ENCODE peak calls at places on chromosomes 5 and 9, in seven cellular contexts. Z, E, D, K, O, T and W are unnamed samples.
A peak's percentile ranks its signal among the peaks of the same experiment; 100 is the strongest.

GRCh38 chr5:177435847-177436536 is 9.5 kb downstream of the GRK6 start:
- DNase-seq in Z (no peak), E (no peak), D (no peak), K (no peak), O (no peak), T (no peak), W (no peak)

GRCh38 chr9:37417252-37417803 is 5.2 kb upstream of the GRHPR start:
- DNase-seq in Z (peak; percentile 18), E (no peak), D (no peak), K (no peak), O (no peak), T (no peak), W (no peak)

GRCh38 chr5:170603578-170604565 is 100.1 kb downstream of the KCNIP1 start:
- DNase-seq in Z (peak; percentile 46), E (peak; percentile 14), D (peak; percentile 57), K (peak; percentile 57), O (no peak), T (peak; percentile 82), W (peak; percentile 87)

GRCh38 chr5:59222687-59223511 is 640.0 kb downstream of the RAB3C start:
- DNase-seq in Z (no peak), E (no peak), D (no peak), K (no peak), O (no peak), T (no peak), W (no peak)

GRCh38 chr9:99823392-99824377 is 2.0 kb downstream of the NR4A3 start:
- DNase-seq in Z (no peak), E (peak; percentile 87), D (peak; percentile 44), K (peak; percentile 69), O (peak; percentile 31), T (peak; percentile 40), W (peak; percentile 63)

GRCh38 chr5:125058185-125058826 is 311.9 kb upstream of the ZNF608 start:
- DNase-seq in Z (no peak), E (no peak), D (peak; percentile 56), K (no peak), O (no peak), T (no peak), W (no peak)

GRCh38 chr5:3099954-3100353 is 348.5 kb upstream of the IRX2 start:
- DNase-seq in Z (no peak), E (no peak), D (no peak), K (no peak), O (no peak), T (no peak), W (no peak)

GRCh38 chr9:33868430-33869000 is 51.6 kb downstream of the UBE2R2 start:
- DNase-seq in Z (no peak), E (no peak), D (peak; percentile 83), K (no peak), O (peak; percentile 65), T (no peak), W (no peak)

GRCh38 chr5:14742427-14743010 is 78.0 kb downstream of the OTULIN start:
- DNase-seq in Z (no peak), E (no peak), D (no peak), K (no peak), O (no peak), T (no peak), W (no peak)

GRCh38 chr5:177098103-177098771 is 11.5 kb downstream of the FGFR4 start:
- DNase-seq in Z (no peak), E (no peak), D (peak; percentile 31), K (peak; percentile 20), O (no peak), T (no peak), W (no peak)

GRCh38 chr9:13279284-13280162 is at the start of gene MPDZ:
- DNase-seq in Z (peak; percentile 31), E (no peak), D (peak; percentile 82), K (peak; percentile 76), O (peak; percentile 31), T (peak; percentile 78), W (peak; percentile 81)

GRCh38 chr5:85278193-85278592 is 893.5 kb upstream of the EDIL3 start:
- DNase-seq in Z (no peak), E (no peak), D (no peak), K (no peak), O (no peak), T (no peak), W (no peak)

GRCh38 chr9:79985276-79985675 is 413.5 kb downstream of the TLE4 start:
- DNase-seq in Z (no peak), E (no peak), D (no peak), K (no peak), O (no peak), T (no peak), W (no peak)

GRCh38 chr5:154418344-154418820 is 27.4 kb upstream of the SAP30L start:
- DNase-seq in Z (no peak), E (no peak), D (no peak), K (no peak), O (no peak), T (no peak), W (no peak)

GRCh38 chr5:130759061-130759460 is 406.0 kb downstream of the HINT1 start:
- DNase-seq in Z (no peak), E (no peak), D (peak; percentile 2), K (no peak), O (no peak), T (no peak), W (no peak)

GRCh38 chr5:65927497-65928340 is 1.3 kb downstream of the ERBIN start:
- DNase-seq in Z (peak; percentile 52), E (no peak), D (peak; percentile 68), K (peak; percentile 74), O (no peak), T (peak; percentile 9), W (peak; percentile 15)

GRCh38 chr5:175609504-175609903 is 48.4 kb upstream of the HRH2 start:
- DNase-seq in Z (no peak), E (peak; percentile 10), D (no peak), K (peak; percentile 54), O (no peak), T (no peak), W (no peak)

GRCh38 chr5:179267071-179267670 is 78.1 kb downstream of the ADAMTS2 start:
- DNase-seq in Z (no peak), E (no peak), D (no peak), K (no peak), O (no peak), T (no peak), W (no peak)

GRCh38 chr5:99646011-99646647 is 717.3 kb upstream of the CHD1 start:
- DNase-seq in Z (no peak), E (no peak), D (no peak), K (no peak), O (no peak), T (no peak), W (peak; percentile 3)

GRCh38 chr5:68994645-68995044 is 99.2 kb upstream of the SLC30A5 start:
- DNase-seq in Z (no peak), E (no peak), D (no peak), K (no peak), O (no peak), T (no peak), W (no peak)